ENCODE peak calls at places on chromosome 3, in nine cellular contexts. One of them, this sample, is unnamed.

GRCh38 chr3:194785315-194785714 is 99.6 kb downstream of the FAM43A start:
- DNase-seq in dorsolateral prefrontal cortex: no peak
- DNase-seq in CD8-positive, alpha-beta memory T cell: no peak
- DNase-seq in AG09309: no peak
- DNase-seq in kidney glomerular epithelial cell: no peak
- DNase-seq in hypothalamus: no peak
- DNase-seq in H7: no peak
- DNase-seq in iris pigment epithelial cell: no peak
- DNase-seq in anterior cingulate cortex: no peak
- DNase-seq in this sample: no peak

GRCh38 chr3:109109574-109109973 is 8.4 kb downstream of the MORC1 start:
- DNase-seq in iris pigment epithelial cell: no peak
- DNase-seq in H7: no peak
- DNase-seq in hypothalamus: no peak
- DNase-seq in kidney glomerular epithelial cell: no peak
- DNase-seq in CD8-positive, alpha-beta memory T cell: no peak
- DNase-seq in dorsolateral prefrontal cortex: no peak
- DNase-seq in AG09309: no peak
- DNase-seq in anterior cingulate cortex: no peak
- DNase-seq in this sample: no peak

GRCh38 chr3:52004906-52005395 is 9.3 kb upstream of the RPL29 start:
- DNase-seq in AG09309: no peak
- DNase-seq in iris pigment epithelial cell: no peak
- DNase-seq in dorsolateral prefrontal cortex: no peak
- DNase-seq in kidney glomerular epithelial cell: no peak
- DNase-seq in H7: no peak
- DNase-seq in hypothalamus: no peak
- DNase-seq in CD8-positive, alpha-beta memory T cell: no peak
- DNase-seq in anterior cingulate cortex: no peak
- DNase-seq in this sample: no peak

GRCh38 chr3:112005091-112005672 is 6.5 kb downstream of the TAGLN3 start:
- DNase-seq in CD8-positive, alpha-beta memory T cell: no peak
- DNase-seq in hypothalamus: no peak
- DNase-seq in dorsolateral prefrontal cortex: no peak
- DNase-seq in anterior cingulate cortex: no peak
- DNase-seq in iris pigment epithelial cell: no peak
- DNase-seq in kidney glomerular epithelial cell: no peak
- DNase-seq in AG09309: no peak
- DNase-seq in H7: no peak
- DNase-seq in this sample: no peak

GRCh38 chr3:137767146-137768020 is 3.3 kb downstream of the SOX14 start:
- DNase-seq in kidney glomerular epithelial cell: no peak
- DNase-seq in CD8-positive, alpha-beta memory T cell: no peak
- DNase-seq in hypothalamus: no peak
- DNase-seq in iris pigment epithelial cell: no peak
- DNase-seq in dorsolateral prefrontal cortex: no peak
- DNase-seq in H7: peak
- DNase-seq in AG09309: no peak
- DNase-seq in anterior cingulate cortex: no peak
- DNase-seq in this sample: peak

GRCh38 chr3:190155752-190156151 is 35.1 kb upstream of the P3H2 start:
- DNase-seq in CD8-positive, alpha-beta memory T cell: no peak
- DNase-seq in H7: no peak
- DNase-seq in kidney glomerular epithelial cell: no peak
- DNase-seq in dorsolateral prefrontal cortex: no peak
- DNase-seq in AG09309: no peak
- DNase-seq in iris pigment epithelial cell: no peak
- DNase-seq in hypothalamus: no peak
- DNase-seq in anterior cingulate cortex: no peak
- DNase-seq in this sample: no peak

GRCh38 chr3:65963787-65964707 is 74.7 kb downstream of the MAGI1 start:
- DNase-seq in CD8-positive, alpha-beta memory T cell: no peak
- DNase-seq in H7: peak
- DNase-seq in kidney glomerular epithelial cell: peak
- DNase-seq in anterior cingulate cortex: no peak
- DNase-seq in hypothalamus: no peak
- DNase-seq in dorsolateral prefrontal cortex: no peak
- DNase-seq in AG09309: peak
- DNase-seq in iris pigment epithelial cell: peak
- DNase-seq in this sample: no peak

GRCh38 chr3:188890572-188891270 is 281.1 kb upstream of the TPRG1 start:
- DNase-seq in AG09309: peak
- DNase-seq in kidney glomerular epithelial cell: no peak
- DNase-seq in hypothalamus: no peak
- DNase-seq in H7: no peak
- DNase-seq in CD8-positive, alpha-beta memory T cell: no peak
- DNase-seq in dorsolateral prefrontal cortex: no peak
- DNase-seq in anterior cingulate cortex: no peak
- DNase-seq in iris pigment epithelial cell: peak
- DNase-seq in this sample: no peak

GRCh38 chr3:155370198-155370597 is 76.7 kb upstream of the STRIT1 start:
- DNase-seq in hypothalamus: no peak
- DNase-seq in CD8-positive, alpha-beta memory T cell: no peak
- DNase-seq in AG09309: no peak
- DNase-seq in dorsolateral prefrontal cortex: no peak
- DNase-seq in H7: no peak
- DNase-seq in anterior cingulate cortex: no peak
- DNase-seq in kidney glomerular epithelial cell: no peak
- DNase-seq in iris pigment epithelial cell: no peak
- DNase-seq in this sample: no peak

GRCh38 chr3:46393554-46394434 is 13.1 kb downstream of the CCR5AS start:
- DNase-seq in anterior cingulate cortex: no peak
- DNase-seq in dorsolateral prefrontal cortex: no peak
- DNase-seq in CD8-positive, alpha-beta memory T cell: no peak
- DNase-seq in AG09309: no peak
- DNase-seq in hypothalamus: no peak
- DNase-seq in iris pigment epithelial cell: peak
- DNase-seq in kidney glomerular epithelial cell: no peak
- DNase-seq in H7: no peak
- DNase-seq in this sample: peak

GRCh38 chr3:133662256-133662773 is 574 bp upstream of the TOPBP1 start:
- DNase-seq in dorsolateral prefrontal cortex: no peak
- DNase-seq in iris pigment epithelial cell: peak
- DNase-seq in kidney glomerular epithelial cell: peak
- DNase-seq in H7: peak
- DNase-seq in AG09309: no peak
- DNase-seq in anterior cingulate cortex: no peak
- DNase-seq in hypothalamus: no peak
- DNase-seq in CD8-positive, alpha-beta memory T cell: no peak
- DNase-seq in this sample: peak

This sample was measured in islet precursor cell.